ENCODE peak calls at places on chromosomes 2 and 18, in seven cellular contexts. M is IMR-90, Q is HepG2, D is H1, O is K562, R is GM12878, F is SK-N-SH. J is an unnamed sample.

GRCh38 chr18:79479114-79479760 is 83.5 kb downstream of the NFATC1 start:
- DNase-seq in M (no peak), Q (no peak), D (no peak), O (no peak), R (no peak), F (no peak), J (no peak)

GRCh38 chr18:8847066-8847755 is 141.9 kb downstream of the MTCL1 start:
- DNase-seq in M (peak), Q (no peak), D (no peak), O (no peak), R (no peak), F (no peak), J (no peak)

GRCh38 chr2:189442468-189442867 is 1.2 kb downstream of the WDR75 start:
- DNase-seq in M (no peak), Q (no peak), D (no peak), O (no peak), R (no peak), F (no peak), J (no peak)

GRCh38 chr2:36367497-36368353 is 12.1 kb downstream of the CRIM1 start:
- DNase-seq in M (no peak), Q (peak), D (no peak), O (no peak), R (no peak), F (no peak), J (peak)

GRCh38 chr2:140154711-140155110 is 1374.5 kb upstream of the NXPH2 start:
- DNase-seq in M (no peak), Q (no peak), D (no peak), O (no peak), R (no peak), F (no peak), J (no peak)

GRCh38 chr18:49002045-49002444 is 51.3 kb upstream of the SMAD7 start:
- DNase-seq in M (no peak), Q (no peak), D (no peak), O (no peak), R (no peak), F (no peak), J (no peak)

GRCh38 chr2:204228169-204228940 is 291.8 kb downstream of the ICOS start:
- DNase-seq in M (no peak), Q (no peak), D (peak), O (no peak), R (no peak), F (peak), J (no peak)

GRCh38 chr2:240126731-240127130 is 9.4 kb downstream of the COPS9 start:
- DNase-seq in M (no peak), Q (no peak), D (no peak), O (no peak), R (no peak), F (no peak), J (no peak)

GRCh38 chr2:98521266-98521665 is 76.6 kb downstream of the INPP4A start:
- DNase-seq in M (no peak), Q (no peak), D (no peak), O (no peak), R (no peak), F (no peak), J (no peak)

GRCh38 chr2:235555356-235555755 is 61.5 kb downstream of the AGAP1 start:
- DNase-seq in M (no peak), Q (no peak), D (no peak), O (no peak), R (no peak), F (no peak), J (no peak)

GRCh38 chr2:66428986-66429612 is 5.8 kb upstream of the MEIS1 start:
- DNase-seq in M (peak), Q (peak), D (no peak), O (peak), R (no peak), F (peak), J (peak)

GRCh38 chr2:28663359-28663758 is 88.3 kb upstream of the PPP1CB start:
- DNase-seq in M (peak), Q (peak), D (no peak), O (no peak), R (no peak), F (no peak), J (no peak)
- TF ChIP-seq RFX5 in M (no peak), Q (no peak), D (no peak), O (no peak), R (no peak), F (no peak), J (no peak)

DNA sequence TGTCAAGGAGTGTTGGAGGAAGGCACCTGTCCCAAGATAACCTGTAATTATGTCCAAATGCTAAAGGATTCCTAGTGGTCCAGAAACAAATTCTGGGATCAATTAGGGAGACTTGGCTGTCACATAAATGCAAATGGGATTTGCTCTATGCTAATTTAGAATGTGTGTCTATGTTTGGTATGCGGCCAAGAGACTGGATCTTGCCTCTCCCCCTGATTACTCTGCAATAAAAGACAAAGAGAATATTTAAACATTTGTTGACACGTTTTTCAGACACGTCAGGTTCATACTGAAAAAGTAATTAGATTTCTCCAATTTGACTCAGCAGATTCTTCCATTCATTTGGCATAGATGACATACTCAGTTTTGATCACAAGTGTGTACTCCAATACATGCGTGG is 7.5 kb downstream of the ANTXR1 start:
- DNase-seq in M (no peak), Q (no peak), D (no peak), O (no peak), R (no peak), F (no peak), J (no peak)
- TF ChIP-seq RFX5 in M (no peak), Q (no peak), D (no peak), O (no peak), R (no peak), F (no peak), J (no peak)

GRCh38 chr18:13070460-13070859 is 79.3 kb downstream of the CEP192 start:
- DNase-seq in M (peak), Q (peak), D (no peak), O (no peak), R (no peak), F (no peak), J (no peak)

GRCh38 chr18:13067124-13067523 is 76.0 kb downstream of the CEP192 start:
- DNase-seq in M (no peak), Q (no peak), D (no peak), O (no peak), R (peak), F (no peak), J (no peak)

GRCh38 chr18:13067966-13068365 is 76.8 kb downstream of the CEP192 start:
- DNase-seq in M (no peak), Q (no peak), D (no peak), O (no peak), R (no peak), F (no peak), J (no peak)
- TF ChIP-seq RFX5 in M (no peak), Q (no peak), D (no peak), O (no peak), R (no peak), F (no peak), J (no peak)

DNA sequence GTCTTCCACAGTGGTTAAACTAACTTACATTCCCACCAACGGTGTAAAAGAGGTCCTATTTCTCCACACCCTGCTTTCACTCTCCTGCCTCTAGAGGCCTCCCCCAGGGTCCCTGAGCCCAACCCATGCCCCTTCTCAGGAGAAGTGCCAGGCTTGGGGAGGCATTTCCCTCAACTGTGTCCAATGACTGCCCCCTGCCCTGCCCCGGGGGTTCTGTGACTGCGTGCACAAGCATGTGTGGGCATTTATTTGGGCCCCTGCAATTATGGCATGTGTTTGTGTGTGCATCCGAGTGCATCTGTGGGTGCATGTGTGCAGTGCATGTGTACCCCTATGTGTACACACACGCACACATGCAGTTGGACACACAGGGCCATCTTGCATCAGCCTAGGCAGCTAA is 57.3 kb downstream of the INHBB start:
- DNase-seq in M (no peak), Q (no peak), D (no peak), O (no peak), R (no peak), F (no peak), J (no peak)
- TF ChIP-seq RFX5 in M (no peak), Q (no peak), D (no peak), O (no peak), R (no peak), F (no peak), J (no peak)

GRCh38 chr2:199144036-199144435 is 313.7 kb downstream of the SATB2 start:
- DNase-seq in M (no peak), Q (no peak), D (no peak), O (no peak), R (no peak), F (no peak), J (no peak)

GRCh38 chr2:199148076-199148845 is 309.5 kb downstream of the SATB2 start:
- DNase-seq in M (no peak), Q (no peak), D (no peak), O (no peak), R (no peak), F (no peak), J (no peak)

GRCh38 chr2:199144546-199144945 is 313.2 kb downstream of the SATB2 start:
- DNase-seq in M (no peak), Q (no peak), D (no peak), O (no peak), R (no peak), F (no peak), J (no peak)

DNA sequence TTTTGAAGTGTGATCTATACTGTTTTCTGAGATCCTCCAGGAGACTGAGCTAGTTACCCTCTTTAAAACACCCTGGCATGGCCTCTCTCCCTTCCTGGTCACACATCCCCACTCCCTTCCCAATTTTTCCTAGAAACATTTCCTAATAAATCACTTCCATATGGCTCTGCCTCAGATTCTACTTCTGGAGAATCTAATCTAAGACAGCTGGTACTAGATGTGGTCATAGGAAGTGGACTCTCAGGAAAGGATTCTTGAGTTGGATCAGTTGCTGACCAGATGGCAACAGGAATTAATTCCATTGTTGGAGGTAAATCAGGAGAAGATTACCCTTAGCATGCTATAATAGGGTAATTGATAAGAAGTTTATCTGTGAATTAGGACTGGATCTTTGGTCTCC is 310.5 kb downstream of the SATB2 start:
- DNase-seq in M (no peak), Q (no peak), D (no peak), O (no peak), R (no peak), F (no peak), J (no peak)
- TF ChIP-seq RFX5 in M (no peak), Q (no peak), D (no peak), O (no peak), R (no peak), F (no peak), J (no peak)

GRCh38 chr18:31281437-31281836 is 36.5 kb upstream of the DSG1 start:
- DNase-seq in M (no peak), Q (no peak), D (no peak), O (no peak), R (no peak), F (no peak), J (no peak)
- TF ChIP-seq RFX5 in M (no peak), Q (no peak), D (no peak), O (no peak), R (no peak), F (no peak), J (no peak)

J was measured in A549.